ENCODE peak calls at places on chromosomes 3 and 15, in eight cellular contexts. O is activated T-helper 1 cell treated with anti-CD3 and anti-CD28 coated beads, Interleukin-2, amount 50 U/mL, for 16 hours; N is COR-L47; K is NCI-H2081; D is fibroblast of lung; R is BJ; T is kidney tubule cell; C is KG1. J is an unnamed sample.

GRCh38 chr3:67386446-67386845 is 268.0 kb downstream of the SUCLG2 start:
- DNase-seq in C (no peak), N (no peak), K (no peak), D (no peak), R (no peak), T (peak), O (no peak), J (peak)

GRCh38 chr3:124140751-124141150 is 148.8 kb upstream of the ROPN1 start:
- DNase-seq in O (no peak), K (no peak), T (peak), N (no peak), R (no peak), C (no peak), D (peak), J (no peak)

GRCh38 chr3:112770026-112770626 is 76.5 kb downstream of the CD200R1L start:
- DNase-seq in R (no peak), T (peak), D (peak), C (no peak), O (peak), K (no peak), N (no peak), J (no peak)

GRCh38 chr15:52095597-52096262 is 16.8 kb downstream of the BCL2L10 start:
- DNase-seq in R (peak), T (peak), C (no peak), D (peak), N (no peak), K (no peak), O (no peak), J (peak)

GRCh38 chr3:12782172-12782815 is 14.2 kb upstream of the CAND2 start:
- DNase-seq in O (no peak), T (no peak), R (no peak), D (peak), C (no peak), K (no peak), N (no peak), J (peak)

GRCh38 chr15:90686435-90687218 is 30.5 kb upstream of the BLM start:
- DNase-seq in C (peak), O (no peak), N (no peak), K (no peak), R (no peak), D (no peak), T (no peak), J (peak)

GRCh38 chr3:102354818-102355515 is 79.8 kb upstream of the ZPLD1 start:
- DNase-seq in R (no peak), N (no peak), C (no peak), K (no peak), D (peak), O (no peak), T (peak), J (no peak)

GRCh38 chr3:127337911-127338531 is 50.2 kb upstream of the PRR20G start:
- DNase-seq in C (no peak), O (no peak), D (no peak), K (no peak), R (no peak), N (no peak), T (no peak), J (no peak)

GRCh38 chr15:52050416-52050815 is 31.4 kb downstream of the MAPK6 start:
- DNase-seq in C (no peak), K (no peak), N (no peak), T (peak), D (peak), R (no peak), O (no peak), J (peak)

GRCh38 chr3:55584716-55585368 is 97.7 kb upstream of the WNT5A start:
- DNase-seq in N (no peak), O (no peak), C (no peak), D (no peak), K (no peak), R (no peak), T (no peak), J (no peak)

GRCh38 chr15:98787936-98788757 is 139.8 kb downstream of the IGF1R start:
- DNase-seq in R (no peak), D (no peak), K (no peak), T (peak), O (no peak), N (no peak), C (no peak), J (no peak)

GRCh38 chr3:140910860-140911259 is 30.8 kb upstream of the SLC25A36 start:
- DNase-seq in C (no peak), N (no peak), O (no peak), K (peak), D (no peak), R (no peak), T (no peak), J (peak)

GRCh38 chr15:89332446-89332845 is 2.2 kb downstream of the POLG start:
- DNase-seq in D (peak), C (no peak), O (no peak), T (peak), K (no peak), N (peak), R (no peak), J (peak)

GRCh38 chr15:101579766-101580165 is 72.4 kb downstream of the TM2D3 start:
- DNase-seq in D (peak), C (no peak), K (no peak), T (peak), N (no peak), R (no peak), O (no peak), J (no peak)

J was measured in lung microvascular endothelial cell.